ENCODE peak calls at places on chromosomes 3 and 15, in ten cellular contexts. E, Y, H, K, D, P, V, M, Z and G are unnamed samples.

GRCh38 chr3:114892880-114893279 is 254.2 kb downstream of the ZBTB20 start:
- DNase-seq in E (no peak), Y (no peak), H (no peak), K (no peak), D (no peak), P (no peak), V (no peak), M (no peak), Z (no peak), G (no peak)

GRCh38 chr15:85137507-85138175 is 156.0 kb downstream of the PDE8A start:
- DNase-seq in E (no peak), Y (no peak), H (no peak), K (no peak), D (no peak), P (no peak), V (no peak), M (no peak), Z (no peak), G (no peak)

GRCh38 chr3:172101107-172101506 is 61.7 kb downstream of the FNDC3B start:
- DNase-seq in E (no peak), Y (no peak), H (no peak), K (no peak), D (no peak), P (no peak), V (no peak), M (no peak), Z (no peak), G (peak; percentile 32)

GRCh38 chr3:61537366-61537765 is 24.0 kb upstream of the PTPRG start:
- DNase-seq in E (no peak), Y (no peak), H (no peak), K (no peak), D (no peak), P (no peak), V (peak; percentile 52), M (no peak), Z (no peak), G (no peak)

GRCh38 chr3:119825820-119826219 is 43.9 kb downstream of the NR1I2 start:
- DNase-seq in E (no peak), Y (no peak), H (peak; percentile 19), K (no peak), D (no peak), P (no peak), V (no peak), M (no peak), Z (no peak), G (no peak)

GRCh38 chr3:143526016-143526540 is 322.2 kb downstream of the SLC9A9 start:
- DNase-seq in E (no peak), Y (no peak), H (no peak), K (no peak), D (no peak), P (no peak), V (no peak), M (no peak), Z (no peak), G (no peak)

GRCh38 chr3:13231781-13232515 is 158.7 kb upstream of the IQSEC1 start:
- DNase-seq in E (no peak), Y (no peak), H (no peak), K (no peak), D (no peak), P (no peak), V (no peak), M (no peak), Z (no peak), G (no peak)

GRCh38 chr3:80606073-80606472 is 838.3 kb upstream of the ROBO1 start:
- DNase-seq in E (no peak), Y (no peak), H (no peak), K (no peak), D (no peak), P (no peak), V (no peak), M (no peak), Z (no peak), G (no peak)

GRCh38 chr3:64505419-64505818 is 182.4 kb downstream of the ADAMTS9 start:
- DNase-seq in E (no peak), Y (no peak), H (no peak), K (no peak), D (no peak), P (no peak), V (no peak), M (no peak), Z (no peak), G (peak; percentile 3)

DNA sequence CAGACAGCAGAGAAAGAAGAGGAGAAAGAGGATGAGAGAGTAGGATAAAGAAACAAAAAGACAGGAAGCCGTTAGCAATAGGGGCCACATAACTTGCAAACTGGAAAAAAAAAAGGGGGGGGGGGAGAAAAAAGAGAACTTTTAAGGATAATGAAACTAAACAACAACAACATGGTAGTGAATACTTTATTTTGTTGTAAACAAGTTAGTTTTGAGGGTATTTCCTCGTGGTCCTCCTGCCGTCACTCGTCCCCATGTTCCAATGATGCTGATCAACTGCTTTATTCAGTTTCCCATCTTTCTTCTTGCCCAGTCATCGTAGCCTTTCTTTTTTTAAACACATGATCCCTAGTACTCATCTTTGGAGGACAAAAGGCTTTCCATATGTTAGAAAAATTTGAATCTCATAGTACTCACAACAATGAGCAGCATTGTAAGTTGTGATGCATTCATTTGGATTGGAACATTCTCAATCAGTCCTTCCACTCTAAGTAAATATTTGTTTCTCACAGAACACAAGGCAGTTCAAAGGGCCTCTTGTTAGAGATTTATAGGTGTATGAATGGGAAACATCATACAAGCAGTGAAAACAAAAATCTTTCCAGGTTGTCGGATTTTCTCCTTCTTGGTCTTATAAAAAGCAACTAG is 8.5 kb downstream of the TM4SF1 start:
- DNase-seq in E (no peak), Y (no peak), H (no peak), K (no peak), D (no peak), P (no peak), V (no peak), M (no peak), Z (no peak), G (no peak)
- H3K27ac ChIP-seq in E (no peak overlapping the region), Y (peak overlapping the region; percentile 9), H (no peak overlapping the region), K (no peak overlapping the region), D (no peak overlapping the region), P (no peak overlapping the region), V (no peak overlapping the region), M (peak overlapping the region; percentile 96), Z (no peak overlapping the region), G (no peak overlapping the region)

DNA sequence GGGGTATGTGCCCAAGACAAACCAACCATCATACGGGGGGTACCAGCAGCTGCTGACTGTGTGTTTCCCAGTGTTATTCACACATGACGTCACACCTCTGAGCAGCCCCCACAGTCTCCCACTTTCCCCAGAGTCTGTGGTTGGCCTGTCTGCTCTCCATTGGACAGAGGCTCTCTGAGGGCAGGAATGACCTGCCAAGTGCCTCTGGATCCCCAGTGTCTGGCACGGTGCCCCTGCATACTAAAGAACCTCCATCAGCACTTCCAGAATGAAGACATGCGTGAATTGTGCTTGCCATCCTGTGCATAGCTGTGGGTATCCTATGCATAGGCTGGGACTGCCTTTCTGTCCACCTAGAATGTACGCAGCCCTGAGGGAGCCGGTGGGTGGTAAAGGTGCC is 3.5 kb upstream of the CCDC9B start:
- DNase-seq in E (no peak), Y (no peak), H (no peak), K (no peak), D (no peak), P (no peak), V (no peak), M (no peak), Z (no peak), G (no peak)
- H3K27ac ChIP-seq in E (no peak overlapping the region), Y (peak overlapping the region; percentile 98), H (no peak overlapping the region), K (no peak overlapping the region), D (peak overlapping the region; percentile 97), P (no peak overlapping the region), V (no peak overlapping the region), M (no peak overlapping the region), Z (no peak overlapping the region), G (no peak overlapping the region)

GRCh38 chr15:39511000-39511914 is 69.6 kb upstream of the THBS1 start:
- DNase-seq in E (no peak), Y (peak; percentile 22), H (no peak), K (peak; percentile 89), D (peak; percentile 79), P (no peak), V (no peak), M (no peak), Z (no peak), G (no peak)

GRCh38 chr15:39508536-39508935 is 72.3 kb upstream of the THBS1 start:
- DNase-seq in E (no peak), Y (no peak), H (no peak), K (no peak), D (no peak), P (no peak), V (no peak), M (no peak), Z (no peak), G (no peak)

GRCh38 chr15:39509941-39510845 is 70.7 kb upstream of the THBS1 start:
- DNase-seq in E (no peak), Y (no peak), H (no peak), K (peak; percentile 62), D (no peak), P (no peak), V (no peak), M (no peak), Z (no peak), G (no peak)

GRCh38 chr15:39514933-39515332 is 65.9 kb upstream of the THBS1 start:
- DNase-seq in E (no peak), Y (no peak), H (no peak), K (no peak), D (no peak), P (no peak), V (no peak), M (no peak), Z (no peak), G (no peak)

GRCh38 chr15:39511915-39512260 is 69.0 kb upstream of the THBS1 start:
- DNase-seq in E (no peak), Y (no peak), H (no peak), K (peak; percentile 72), D (no peak), P (no peak), V (no peak), M (no peak), Z (no peak), G (no peak)
- H3K27ac ChIP-seq in E (no peak overlapping the region), Y (no peak overlapping the region), H (no peak overlapping the region), K (no peak overlapping the region), D (peak overlapping the region; percentile 57), P (no peak overlapping the region), V (no peak overlapping the region), M (no peak overlapping the region), Z (no peak overlapping the region), G (no peak overlapping the region)

GRCh38 chr15:92879949-92880725 is 20.0 kb upstream of the CHD2 start:
- DNase-seq in E (no peak), Y (no peak), H (no peak), K (no peak), D (no peak), P (peak; percentile 33), V (no peak), M (no peak), Z (no peak), G (peak; percentile 74)

GRCh38 chr15:92881570-92881837 is 18.6 kb upstream of the CHD2 start:
- DNase-seq in E (no peak), Y (no peak), H (no peak), K (no peak), D (no peak), P (peak; percentile 33), V (no peak), M (no peak), Z (no peak), G (no peak)

GRCh38 chr15:92878593-92879053 is 21.5 kb upstream of the CHD2 start:
- DNase-seq in E (no peak), Y (no peak), H (no peak), K (no peak), D (no peak), P (no peak), V (no peak), M (no peak), Z (no peak), G (no peak)

GRCh38 chr15:92880796-92881569 is 19.1 kb upstream of the CHD2 start:
- DNase-seq in E (no peak), Y (no peak), H (no peak), K (no peak), D (no peak), P (peak; percentile 47), V (no peak), M (no peak), Z (no peak), G (no peak)

GRCh38 chr15:92877000-92877399 is 23.1 kb upstream of the CHD2 start:
- DNase-seq in E (no peak), Y (no peak), H (no peak), K (no peak), D (no peak), P (no peak), V (no peak), M (no peak), Z (no peak), G (no peak)
- H3K27ac ChIP-seq in E (no peak overlapping the region), Y (no peak overlapping the region), H (no peak overlapping the region), K (peak overlapping the region; percentile 37), D (no peak overlapping the region), P (no peak overlapping the region), V (no peak overlapping the region), M (no peak overlapping the region), Z (no peak overlapping the region), G (no peak overlapping the region)